ENCODE peak calls at places on chromosomes 16 and 17, in six cellular contexts. T is pancreas; Q is left lung; M is A549; B is CD4-positive, CD25-positive, alpha-beta regulatory T cell; C is OCI-LY7. Y is an unnamed sample.
A peak's percentile ranks its signal among the peaks of the same experiment; 100 is the strongest.

GRCh38 chr17:80855968-80856862 is 135.4 kb upstream of the CHMP6 start:
- DNase-seq in C (no peak), M (peak; percentile 93), B (peak; percentile 97), Q (peak; percentile 74), T (no peak), Y (no peak)

GRCh38 chr16:75486014-75486404 is 9.2 kb downstream of the CHST6 start:
- DNase-seq in T (no peak), C (no peak), Q (peak; percentile 22), M (no peak), B (no peak), Y (peak; percentile 77)

GRCh38 chr17:66855204-66855603 is 20.3 kb downstream of the CACNG5 start:
- DNase-seq in C (no peak), M (no peak), T (no peak), Q (no peak), B (peak; percentile 25), Y (no peak)

GRCh38 chr17:41530062-41531048 is 2.2 kb upstream of the KRT19 start:
- DNase-seq in T (no peak), M (peak; percentile 85), B (no peak), Q (no peak), C (no peak), Y (no peak)

GRCh38 chr17:67377727-67378443 is 804 bp downstream of the PITPNC1 start:
- DNase-seq in C (peak; percentile 84), B (peak; percentile 62), T (peak; percentile 65), Q (peak; percentile 66), M (peak; percentile 48), Y (peak; percentile 41)

GRCh38 chr16:78505544-78506371 is 406.3 kb downstream of the WWOX start:
- DNase-seq in Q (peak; percentile 78), C (no peak), M (no peak), T (peak; percentile 47), B (no peak), Y (no peak)

GRCh38 chr17:57553991-57554825 is 190.9 kb downstream of the CCDC182 start:
- DNase-seq in T (no peak), Q (peak; percentile 66), B (no peak), M (peak; percentile 51), C (peak; percentile 34), Y (no peak)

GRCh38 chr17:49993423-49994037 is 1.5 kb downstream of the DLX3 start:
- DNase-seq in T (no peak), C (no peak), B (peak; percentile 44), Q (no peak), M (no peak), Y (peak; percentile 33)

GRCh38 chr17:73747221-73748002 is 103.2 kb upstream of the SDK2 start:
- DNase-seq in M (no peak), T (peak; percentile 62), B (no peak), Q (no peak), C (no peak), Y (no peak)

GRCh38 chr16:15644306-15644961 is 1.5 kb upstream of the MARF1 start:
- DNase-seq in M (peak; percentile 54), C (peak; percentile 18), T (no peak), Q (no peak), B (no peak), Y (peak; percentile 81)

GRCh38 chr16:79209308-79209707 is 391.2 kb downstream of the MAF start:
- DNase-seq in Q (no peak), C (no peak), T (no peak), B (no peak), M (no peak), Y (no peak)

DNA sequence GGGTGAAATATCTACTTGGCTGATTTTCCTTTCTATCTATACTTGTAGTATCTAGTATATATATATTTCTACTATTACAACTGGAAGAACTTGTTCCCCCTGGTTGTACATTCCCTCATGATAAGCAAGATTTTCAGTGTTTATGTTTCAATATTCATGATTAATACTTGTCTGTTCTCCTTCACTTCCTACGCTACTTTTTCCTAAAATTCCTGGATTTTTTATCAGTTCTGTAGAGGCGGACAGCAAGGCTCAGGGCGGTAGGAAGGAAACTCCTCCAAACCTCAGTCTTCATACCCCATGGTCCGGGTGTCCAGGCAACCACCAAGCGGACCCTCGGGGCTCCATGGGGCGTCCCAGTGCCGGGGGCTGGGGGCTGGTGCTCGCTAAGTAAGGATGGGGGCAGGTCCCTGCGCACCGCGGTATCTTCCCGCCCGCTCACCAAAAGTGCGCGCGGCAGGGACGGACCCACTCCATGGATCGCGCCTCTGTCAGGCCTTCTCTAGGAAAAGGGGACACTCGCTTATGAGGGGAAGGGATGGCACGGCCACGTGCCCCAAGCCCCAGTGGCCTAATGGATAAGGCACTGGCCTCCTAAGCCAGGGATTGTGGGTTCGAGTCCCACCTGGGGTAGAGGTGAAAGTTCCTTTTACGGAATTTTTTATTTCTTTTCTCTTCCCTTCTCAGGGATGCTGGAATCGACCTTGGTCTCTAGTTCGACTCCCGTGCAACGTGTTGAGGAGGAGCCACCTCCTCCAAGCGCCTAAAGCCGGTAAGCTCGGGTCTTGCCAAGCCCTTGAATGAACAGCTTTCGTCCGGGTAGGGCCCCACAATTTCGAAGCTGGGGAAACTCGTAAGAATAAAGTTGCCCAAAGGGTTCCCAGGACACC is 13.2 kb downstream of the ATP5PD start:
- DNase-seq in B (peak; percentile 76), T (peak; percentile 88), M (peak; percentile 97), Q (peak; percentile 90), C (peak; percentile 62), Y (peak; percentile 91)
- H3K27ac ChIP-seq in B (peak overlapping the region; percentile 67), T (peak overlapping the region; percentile 78), M (peak overlapping the region; percentile 97), Q (peak overlapping the region; percentile 86), C (no peak overlapping the region), Y (peak overlapping the region; percentile 91)

GRCh38 chr16:3025032-3026002 is 1.5 kb downstream of the THOC6 start:
- DNase-seq in M (no peak), C (no peak), B (no peak), Q (no peak), T (peak; percentile 40), Y (no peak)

GRCh38 chr16:3022208-3022696 is 1.5 kb downstream of the HCFC1R1 start:
- DNase-seq in Q (peak; percentile 92), C (no peak), M (peak; percentile 93), B (peak; percentile 67), T (peak; percentile 86), Y (peak; percentile 86)

GRCh38 chr16:3022697-3023414 is 886 bp downstream of the HCFC1R1 start:
- DNase-seq in M (peak; percentile 86), B (no peak), Q (no peak), T (no peak), C (peak; percentile 40), Y (no peak)

GRCh38 chr16:3023415-3023668 is 400 bp downstream of the HCFC1R1 start:
- DNase-seq in M (no peak), B (no peak), Q (no peak), C (no peak), T (peak; percentile 76), Y (no peak)

DNA sequence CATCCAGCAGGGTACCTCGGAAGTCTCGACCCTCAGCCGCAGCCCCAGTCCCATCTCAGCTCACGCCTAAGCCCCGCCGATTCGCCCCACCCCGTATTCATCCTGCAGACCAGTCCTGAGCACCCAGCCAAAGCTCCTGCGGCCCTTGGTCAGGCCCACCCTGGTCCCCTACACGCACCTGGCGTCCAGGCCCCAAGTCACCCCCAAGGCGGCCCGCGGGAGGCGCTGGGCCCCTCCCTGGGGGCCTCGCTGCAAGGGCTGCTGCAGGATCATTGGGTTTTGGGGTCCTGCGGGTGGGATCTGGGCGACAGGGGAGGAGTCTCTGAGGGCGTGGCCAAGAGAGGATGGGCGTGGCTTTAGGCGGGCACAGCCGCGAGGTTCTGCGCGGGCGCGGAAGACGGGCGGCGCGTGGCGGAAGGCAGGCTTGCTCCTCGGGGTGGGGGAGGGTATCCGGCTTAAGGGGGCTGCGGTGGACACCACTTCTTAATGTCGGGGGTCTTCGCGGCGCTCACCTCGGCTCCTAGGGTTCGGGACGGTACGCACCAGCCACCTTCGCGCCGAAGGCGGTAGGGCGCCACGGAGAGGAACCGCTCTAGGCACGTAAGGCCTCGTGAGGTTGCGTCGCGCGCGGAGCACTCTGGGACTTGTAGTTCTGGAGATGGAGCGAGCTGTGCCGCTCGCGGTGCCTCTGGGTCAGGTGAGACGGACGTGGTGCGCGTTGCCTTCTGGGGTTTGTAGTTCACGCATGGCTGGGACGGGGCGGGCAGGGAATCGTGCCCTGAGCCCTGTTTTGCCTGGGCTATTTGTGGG is at the start of the genes HCFC1R1 and THOC6:
- DNase-seq in C (peak; percentile 99), T (peak; percentile 98), B (peak; percentile 99), M (peak; percentile 99), Q (peak; percentile 98), Y (peak; percentile 97)
- H3K4me1 ChIP-seq in C (peaks cover 43% of the 10 kb centered on the region), T (peaks cover 28% of the 10 kb centered on the region), B (peaks cover 59% of the 10 kb centered on the region), M (peaks cover 34% of the 10 kb centered on the region), Q (peaks cover 32% of the 10 kb centered on the region), Y (peaks cover 30% of the 10 kb centered on the region)

DNA sequence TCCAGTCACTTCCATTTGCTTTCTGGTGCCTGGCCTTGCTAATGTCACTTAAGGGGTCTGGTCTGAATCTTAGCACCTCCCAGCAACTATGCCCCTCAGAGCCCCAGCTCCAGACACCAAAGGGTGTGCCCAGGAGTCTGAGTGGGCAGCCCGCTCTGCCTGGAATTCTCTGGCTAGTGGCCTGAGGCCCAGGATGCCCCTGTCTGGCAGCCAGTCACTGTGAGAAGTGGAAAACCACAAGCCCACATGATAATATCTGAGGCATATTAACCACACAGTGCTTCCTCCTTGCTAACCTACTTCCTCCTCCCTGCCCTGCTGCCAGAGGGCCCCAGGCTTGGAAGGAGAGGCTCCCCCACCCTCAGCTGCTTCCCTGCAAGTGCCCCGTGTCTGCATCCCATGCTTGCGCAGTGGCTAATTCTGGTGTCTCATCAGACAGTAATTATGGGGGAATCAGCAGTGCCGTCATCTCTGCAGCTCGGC is 14.0 kb downstream of the SRCIN1 start:
- DNase-seq in B (peak; percentile 49), T (no peak), C (no peak), Q (peak; percentile 63), M (no peak), Y (no peak)
- H3K27ac ChIP-seq in B (no peak overlapping the region), T (no peak overlapping the region), C (peak overlapping the region; percentile 45), Q (no peak overlapping the region), M (peak overlapping the region; percentile 6), Y (no peak overlapping the region)

GRCh38 chr17:1732241-1733046 is 7.9 kb downstream of the WDR81 start:
- DNase-seq in C (no peak), T (no peak), M (no peak), Q (no peak), B (no peak), Y (no peak)
- H3K4me1 ChIP-seq in C (no peaks in the 10 kb centered on the region), T (no peaks in the 10 kb centered on the region), M (peaks cover 27% of the 10 kb centered on the region), Q (peaks cover 15% of the 10 kb centered on the region), B (peaks cover 10% of the 10 kb centered on the region), Y (peaks cover 14% of the 10 kb centered on the region)

GRCh38 chr17:48036693-48037035 is 933 bp downstream of the COPZ2 start:
- DNase-seq in M (no peak), B (no peak), Q (no peak), T (no peak), C (no peak), Y (no peak)
- H3K27ac ChIP-seq in M (peak overlapping the region; percentile 91), B (no peak overlapping the region), Q (no peak overlapping the region), T (no peak overlapping the region), C (no peak overlapping the region), Y (peak overlapping the region; percentile 67)

DNA sequence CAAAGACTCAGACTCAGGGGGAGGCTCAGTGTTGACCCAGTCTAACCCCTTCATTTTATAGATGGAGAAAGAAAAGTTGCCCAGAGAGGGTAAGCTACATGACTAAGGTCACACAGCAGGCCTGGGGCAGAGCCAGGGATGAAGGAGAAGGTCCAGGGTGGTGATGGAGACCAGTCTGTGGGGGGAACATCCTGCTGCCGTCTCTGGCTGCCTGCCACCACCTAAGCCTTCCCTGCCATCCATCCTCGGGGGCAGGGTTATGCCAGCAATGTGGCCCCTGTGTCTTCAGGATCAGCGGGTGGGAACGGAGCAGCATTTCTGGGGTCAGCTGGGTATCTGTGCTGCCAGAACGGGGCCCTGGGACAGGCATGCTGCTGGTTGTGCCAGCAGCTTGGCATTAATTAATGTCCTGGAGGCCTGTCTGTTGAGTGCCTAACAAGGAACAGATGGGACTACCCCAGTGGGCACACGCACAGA is 5.5 kb downstream of the DOK4 start:
- DNase-seq in B (no peak), T (no peak), M (no peak), C (no peak), Q (peak; percentile 26), Y (no peak)
- H3K4me1 ChIP-seq in B (peaks cover 18% of the 10 kb centered on the region), T (no peaks in the 10 kb centered on the region), M (peaks cover 88% of the 10 kb centered on the region), C (peaks cover 13% of the 10 kb centered on the region), Q (peaks cover 55% of the 10 kb centered on the region), Y (peaks cover 5% of the 10 kb centered on the region)

GRCh38 chr17:18363021-18363941 is at the start of gene SHMT1:
- DNase-seq in B (peak; percentile 95), T (peak; percentile 93), Q (peak; percentile 94), C (peak; percentile 95), M (peak; percentile 94), Y (peak; percentile 95)
- H3K27ac ChIP-seq in B (peak within 1 kb of the TSS; percentile 63), T (peak within 1 kb of the TSS; percentile 26), Q (peak within 1 kb of the TSS; percentile 68), C (peak within 1 kb of the TSS; percentile 46), M (peak within 1 kb of the TSS; percentile 93), Y (peak within 1 kb of the TSS; percentile 77)